ENCODE peak calls at places on chromosomes 11 and 22, in seven cellular contexts. One of them, this sample, is unnamed.

GRCh38 chr11:120183701-120184141 is 27.1 kb upstream of the OAF start:
- DNase-seq in adrenal gland: peak; percentile 16
- DNase-seq in CD4-positive, alpha-beta T cell: no peak
- DNase-seq in Peyer's patch: no peak
- DNase-seq in dorsolateral prefrontal cortex: no peak
- DNase-seq in coronary artery: peak; percentile 62
- DNase-seq in HCT116: no peak
- DNase-seq in this sample: no peak

GRCh38 chr11:1564535-1565172 is 7.4 kb downstream of the DUSP8 start:
- DNase-seq in coronary artery: no peak
- DNase-seq in dorsolateral prefrontal cortex: no peak
- DNase-seq in CD4-positive, alpha-beta T cell: no peak
- DNase-seq in HCT116: no peak
- DNase-seq in adrenal gland: peak; percentile 96
- DNase-seq in Peyer's patch: no peak
- DNase-seq in this sample: no peak

GRCh38 chr22:20028855-20029549 is 8.1 kb downstream of the TANGO2 start:
- DNase-seq in adrenal gland: no peak
- DNase-seq in HCT116: no peak
- DNase-seq in coronary artery: no peak
- DNase-seq in CD4-positive, alpha-beta T cell: no peak
- DNase-seq in Peyer's patch: no peak
- DNase-seq in dorsolateral prefrontal cortex: no peak
- DNase-seq in this sample: no peak

GRCh38 chr11:78535027-78535426 is 39.6 kb downstream of the NARS2 start:
- DNase-seq in adrenal gland: no peak
- DNase-seq in coronary artery: no peak
- DNase-seq in HCT116: no peak
- DNase-seq in dorsolateral prefrontal cortex: no peak
- DNase-seq in CD4-positive, alpha-beta T cell: no peak
- DNase-seq in Peyer's patch: no peak
- DNase-seq in this sample: no peak

GRCh38 chr22:47610766-47611165 is 848.3 kb downstream of the TBC1D22A start:
- DNase-seq in Peyer's patch: no peak
- DNase-seq in HCT116: no peak
- DNase-seq in dorsolateral prefrontal cortex: no peak
- DNase-seq in coronary artery: no peak
- DNase-seq in adrenal gland: no peak
- DNase-seq in CD4-positive, alpha-beta T cell: no peak
- DNase-seq in this sample: no peak

GRCh38 chr22:37690901-37691504 is 4.9 kb downstream of the NOL12 start:
- DNase-seq in CD4-positive, alpha-beta T cell: no peak
- DNase-seq in dorsolateral prefrontal cortex: no peak
- DNase-seq in coronary artery: no peak
- DNase-seq in adrenal gland: peak; percentile 82
- DNase-seq in HCT116: no peak
- DNase-seq in Peyer's patch: no peak
- DNase-seq in this sample: no peak

GRCh38 chr22:41687901-41688364 is 734 bp downstream of the SNU13 start:
- DNase-seq in Peyer's patch: peak; percentile 34
- DNase-seq in HCT116: no peak
- DNase-seq in CD4-positive, alpha-beta T cell: no peak
- DNase-seq in dorsolateral prefrontal cortex: no peak
- DNase-seq in coronary artery: no peak
- DNase-seq in adrenal gland: peak; percentile 53
- DNase-seq in this sample: no peak

GRCh38 chr11:80980221-80980620 is 1539.4 kb upstream of the TENM4 start:
- DNase-seq in adrenal gland: no peak
- DNase-seq in HCT116: no peak
- DNase-seq in CD4-positive, alpha-beta T cell: no peak
- DNase-seq in dorsolateral prefrontal cortex: no peak
- DNase-seq in Peyer's patch: no peak
- DNase-seq in coronary artery: no peak
- DNase-seq in this sample: no peak

GRCh38 chr11:100683107-100683506 is 4.0 kb upstream of the ARHGAP42 start:
- DNase-seq in dorsolateral prefrontal cortex: no peak
- DNase-seq in HCT116: no peak
- DNase-seq in adrenal gland: no peak
- DNase-seq in coronary artery: no peak
- DNase-seq in Peyer's patch: no peak
- DNase-seq in CD4-positive, alpha-beta T cell: no peak
- DNase-seq in this sample: no peak

GRCh38 chr11:124194696-124195418 is 11.7 kb downstream of the OR10D3 start:
- DNase-seq in HCT116: peak; percentile 57
- DNase-seq in dorsolateral prefrontal cortex: no peak
- DNase-seq in CD4-positive, alpha-beta T cell: peak; percentile 19
- DNase-seq in coronary artery: no peak
- DNase-seq in adrenal gland: peak; percentile 71
- DNase-seq in Peyer's patch: no peak
- DNase-seq in this sample: no peak

GRCh38 chr11:3178349-3178748 is 13.2 kb upstream of the OSBPL5 start:
- DNase-seq in Peyer's patch: no peak
- DNase-seq in dorsolateral prefrontal cortex: no peak
- DNase-seq in adrenal gland: no peak
- DNase-seq in HCT116: no peak
- DNase-seq in coronary artery: no peak
- DNase-seq in CD4-positive, alpha-beta T cell: no peak
- DNase-seq in this sample: no peak

GRCh38 chr11:8283510-8284272 is 20.0 kb upstream of the LMO1 start:
- DNase-seq in Peyer's patch: peak; percentile 9
- DNase-seq in adrenal gland: peak; percentile 31
- DNase-seq in HCT116: no peak
- DNase-seq in CD4-positive, alpha-beta T cell: no peak
- DNase-seq in coronary artery: peak; percentile 56
- DNase-seq in dorsolateral prefrontal cortex: no peak
- DNase-seq in this sample: peak; percentile 47

GRCh38 chr22:39471421-39472141 is 14.8 kb downstream of the MGAT3 start:
- DNase-seq in dorsolateral prefrontal cortex: no peak
- DNase-seq in Peyer's patch: peak; percentile 48
- DNase-seq in coronary artery: no peak
- DNase-seq in adrenal gland: no peak
- DNase-seq in HCT116: no peak
- DNase-seq in CD4-positive, alpha-beta T cell: no peak
- DNase-seq in this sample: no peak

GRCh38 chr11:75938543-75938942 is 123.5 kb downstream of the UVRAG start:
- DNase-seq in adrenal gland: no peak
- DNase-seq in coronary artery: no peak
- DNase-seq in Peyer's patch: no peak
- DNase-seq in HCT116: no peak
- DNase-seq in CD4-positive, alpha-beta T cell: no peak
- DNase-seq in dorsolateral prefrontal cortex: no peak
- DNase-seq in this sample: no peak

GRCh38 chr22:36762687-36763260 is 13.1 kb downstream of the IFT27 start:
- DNase-seq in Peyer's patch: no peak
- DNase-seq in coronary artery: peak; percentile 59
- DNase-seq in HCT116: no peak
- DNase-seq in dorsolateral prefrontal cortex: no peak
- DNase-seq in CD4-positive, alpha-beta T cell: no peak
- DNase-seq in adrenal gland: no peak
- DNase-seq in this sample: peak; percentile 67

GRCh38 chr11:16815047-16815767 is 76.8 kb downstream of the C11orf58 start:
- DNase-seq in HCT116: no peak
- DNase-seq in adrenal gland: peak; percentile 61
- DNase-seq in CD4-positive, alpha-beta T cell: no peak
- DNase-seq in Peyer's patch: no peak
- DNase-seq in coronary artery: peak; percentile 82
- DNase-seq in dorsolateral prefrontal cortex: peak; percentile 44
- DNase-seq in this sample: peak; percentile 52

GRCh38 chr11:6062691-6063358 is 32.3 kb upstream of the OR56A1 start:
- DNase-seq in coronary artery: no peak
- DNase-seq in CD4-positive, alpha-beta T cell: no peak
- DNase-seq in adrenal gland: no peak
- DNase-seq in dorsolateral prefrontal cortex: no peak
- DNase-seq in Peyer's patch: no peak
- DNase-seq in HCT116: no peak
- DNase-seq in this sample: no peak

GRCh38 chr11:117509543-117509942 is 181.9 kb downstream of the CEP164 start:
- DNase-seq in dorsolateral prefrontal cortex: no peak
- DNase-seq in CD4-positive, alpha-beta T cell: no peak
- DNase-seq in Peyer's patch: no peak
- DNase-seq in coronary artery: no peak
- DNase-seq in HCT116: no peak
- DNase-seq in adrenal gland: no peak
- DNase-seq in this sample: no peak
- TF ChIP-seq CTCF in dorsolateral prefrontal cortex: no peak
- TF ChIP-seq CTCF in CD4-positive, alpha-beta T cell: no peak
- TF ChIP-seq CTCF in Peyer's patch: no peak
- TF ChIP-seq CTCF in coronary artery: no peak
- TF ChIP-seq CTCF in HCT116: no peak
- TF ChIP-seq CTCF in adrenal gland: no peak
- TF ChIP-seq CTCF in this sample: no peak

DNA sequence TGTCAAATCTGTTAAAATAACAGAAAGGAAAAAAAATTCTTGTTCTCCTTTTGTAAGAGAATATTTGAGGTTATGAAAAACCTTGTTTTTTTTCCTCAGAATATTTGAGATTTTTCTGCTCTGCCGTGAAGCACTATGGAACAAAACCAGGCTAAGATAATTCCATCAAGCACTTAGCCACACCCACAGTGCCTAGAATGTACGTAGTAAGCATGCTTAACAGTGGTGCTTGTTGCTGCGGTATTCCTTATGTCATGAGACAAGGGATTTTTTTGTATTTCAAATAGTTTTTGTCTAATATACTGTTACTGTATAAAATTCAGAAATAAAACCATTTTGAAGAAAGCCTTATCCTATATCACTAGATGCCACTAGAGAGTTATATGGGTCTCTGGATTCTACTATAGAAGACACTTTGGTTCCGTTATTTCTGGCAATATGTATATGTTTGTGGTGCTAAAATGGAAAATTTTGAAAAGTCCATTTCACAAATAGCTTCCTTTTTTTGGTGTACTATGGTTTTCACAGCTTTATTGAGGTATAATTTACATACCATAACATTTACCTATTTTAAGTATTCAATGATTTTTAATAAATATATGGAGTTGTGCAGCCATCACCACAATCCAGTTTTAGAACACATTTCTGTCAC is 23.7 kb downstream of the PDHX start:
- DNase-seq in CD4-positive, alpha-beta T cell: no peak
- DNase-seq in coronary artery: no peak
- DNase-seq in Peyer's patch: no peak
- DNase-seq in dorsolateral prefrontal cortex: no peak
- DNase-seq in adrenal gland: no peak
- DNase-seq in HCT116: no peak
- DNase-seq in this sample: no peak
- TF ChIP-seq CTCF in CD4-positive, alpha-beta T cell: no peak
- TF ChIP-seq CTCF in coronary artery: no peak
- TF ChIP-seq CTCF in Peyer's patch: no peak
- TF ChIP-seq CTCF in dorsolateral prefrontal cortex: no peak
- TF ChIP-seq CTCF in adrenal gland: no peak
- TF ChIP-seq CTCF in HCT116: peak; percentile 17
- TF ChIP-seq CTCF in this sample: no peak

GRCh38 chr11:73528013-73528412 is 69.9 kb downstream of the FAM168A start:
- DNase-seq in adrenal gland: no peak
- DNase-seq in coronary artery: no peak
- DNase-seq in HCT116: no peak
- DNase-seq in CD4-positive, alpha-beta T cell: no peak
- DNase-seq in Peyer's patch: no peak
- DNase-seq in dorsolateral prefrontal cortex: no peak
- DNase-seq in this sample: no peak

GRCh38 chr11:73528420-73528819 is 69.5 kb downstream of the FAM168A start:
- DNase-seq in coronary artery: no peak
- DNase-seq in dorsolateral prefrontal cortex: no peak
- DNase-seq in Peyer's patch: no peak
- DNase-seq in adrenal gland: no peak
- DNase-seq in HCT116: no peak
- DNase-seq in CD4-positive, alpha-beta T cell: no peak
- DNase-seq in this sample: no peak

GRCh38 chr11:73528877-73529530 is 68.9 kb downstream of the FAM168A start:
- DNase-seq in dorsolateral prefrontal cortex: no peak
- DNase-seq in adrenal gland: no peak
- DNase-seq in Peyer's patch: no peak
- DNase-seq in CD4-positive, alpha-beta T cell: no peak
- DNase-seq in HCT116: no peak
- DNase-seq in coronary artery: no peak
- DNase-seq in this sample: no peak

GRCh38 chr11:73531386-73531785 is 66.5 kb downstream of the FAM168A start:
- DNase-seq in HCT116: no peak
- DNase-seq in adrenal gland: no peak
- DNase-seq in coronary artery: no peak
- DNase-seq in dorsolateral prefrontal cortex: no peak
- DNase-seq in Peyer's patch: no peak
- DNase-seq in CD4-positive, alpha-beta T cell: no peak
- DNase-seq in this sample: no peak

DNA sequence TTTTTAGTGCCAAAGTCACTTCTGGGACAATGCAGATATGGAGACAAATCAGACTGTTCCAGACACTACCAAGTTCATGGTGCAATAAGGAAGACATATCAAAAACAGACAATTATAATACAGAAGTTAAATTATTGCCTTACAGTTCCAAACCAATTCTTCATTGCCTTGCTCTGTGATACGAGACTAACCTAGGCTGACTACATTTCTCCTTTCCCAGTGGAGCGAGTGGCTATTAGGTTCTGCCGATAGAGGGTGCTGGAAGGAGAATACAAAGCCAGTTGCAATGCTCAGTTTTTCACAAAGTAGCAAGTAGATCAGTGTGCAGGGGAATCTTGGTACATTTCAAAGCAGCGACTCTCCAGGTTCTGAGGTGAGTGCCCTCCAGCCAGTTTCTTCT is 67.8 kb downstream of the FAM168A start:
- DNase-seq in dorsolateral prefrontal cortex: no peak
- DNase-seq in coronary artery: no peak
- DNase-seq in Peyer's patch: no peak
- DNase-seq in HCT116: no peak
- DNase-seq in adrenal gland: no peak
- DNase-seq in CD4-positive, alpha-beta T cell: no peak
- DNase-seq in this sample: no peak
- TF ChIP-seq CTCF in dorsolateral prefrontal cortex: no peak
- TF ChIP-seq CTCF in coronary artery: no peak
- TF ChIP-seq CTCF in Peyer's patch: no peak
- TF ChIP-seq CTCF in HCT116: no peak
- TF ChIP-seq CTCF in adrenal gland: no peak
- TF ChIP-seq CTCF in CD4-positive, alpha-beta T cell: no peak
- TF ChIP-seq CTCF in this sample: no peak

GRCh38 chr11:132161538-132161937 is 791.1 kb downstream of the NTM start:
- DNase-seq in Peyer's patch: no peak
- DNase-seq in HCT116: no peak
- DNase-seq in dorsolateral prefrontal cortex: no peak
- DNase-seq in adrenal gland: no peak
- DNase-seq in coronary artery: no peak
- DNase-seq in CD4-positive, alpha-beta T cell: no peak
- DNase-seq in this sample: no peak

GRCh38 chr11:132158696-132159095 is 788.3 kb downstream of the NTM start:
- DNase-seq in dorsolateral prefrontal cortex: no peak
- DNase-seq in adrenal gland: no peak
- DNase-seq in coronary artery: no peak
- DNase-seq in Peyer's patch: no peak
- DNase-seq in HCT116: no peak
- DNase-seq in CD4-positive, alpha-beta T cell: no peak
- DNase-seq in this sample: no peak

DNA sequence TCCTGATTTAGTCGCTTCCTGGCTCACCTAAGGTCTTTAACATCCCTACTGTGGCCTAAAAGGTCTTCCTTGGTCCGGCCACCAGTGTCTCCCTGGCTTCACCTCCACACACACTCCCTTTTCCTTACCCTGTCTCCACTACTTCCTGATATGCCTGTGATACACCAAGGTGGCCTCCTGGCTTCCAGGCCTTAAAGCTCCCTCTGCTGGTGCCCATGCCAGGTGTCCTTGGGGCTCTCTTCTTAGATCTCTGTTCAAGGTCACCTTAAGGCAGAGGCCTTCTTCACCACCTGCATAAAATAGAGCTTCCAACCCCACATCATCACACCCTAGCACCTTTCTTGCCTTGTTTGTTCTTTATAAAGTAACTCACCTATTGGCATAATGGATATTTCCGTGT is 787.7 kb downstream of the NTM start:
- DNase-seq in Peyer's patch: no peak
- DNase-seq in adrenal gland: no peak
- DNase-seq in coronary artery: no peak
- DNase-seq in dorsolateral prefrontal cortex: no peak
- DNase-seq in CD4-positive, alpha-beta T cell: no peak
- DNase-seq in HCT116: no peak
- DNase-seq in this sample: no peak
- TF ChIP-seq CTCF in Peyer's patch: no peak
- TF ChIP-seq CTCF in adrenal gland: no peak
- TF ChIP-seq CTCF in coronary artery: no peak
- TF ChIP-seq CTCF in dorsolateral prefrontal cortex: no peak
- TF ChIP-seq CTCF in CD4-positive, alpha-beta T cell: no peak
- TF ChIP-seq CTCF in HCT116: no peak
- TF ChIP-seq CTCF in this sample: no peak

This sample was measured in ovary.